ENCODE peak calls at places on chromosomes 7 and 10, in six cellular contexts. One of them, this sample, is unnamed.

GRCh38 chr10:21265622-21266021 is 259.9 kb downstream of the SKIDA1 start:
- DNase-seq in esophagus squamous epithelium: no peak
- DNase-seq in HT-29: peak
- DNase-seq in GM23248: peak
- DNase-seq in fibroblast of the conjunctiva: no peak
- DNase-seq in kidney tubule cell: peak
- DNase-seq in this sample: no peak

GRCh38 chr7:44385384-44386138 is 60.2 kb upstream of the CAMK2B start:
- DNase-seq in esophagus squamous epithelium: no peak
- DNase-seq in HT-29: no peak
- DNase-seq in GM23248: no peak
- DNase-seq in fibroblast of the conjunctiva: no peak
- DNase-seq in kidney tubule cell: peak
- DNase-seq in this sample: no peak

GRCh38 chr10:15181576-15182156 is 13.2 kb upstream of the NMT2 start:
- DNase-seq in esophagus squamous epithelium: no peak
- DNase-seq in HT-29: no peak
- DNase-seq in GM23248: no peak
- DNase-seq in fibroblast of the conjunctiva: no peak
- DNase-seq in kidney tubule cell: no peak
- DNase-seq in this sample: no peak

GRCh38 chr10:72784551-72785421 is 92.8 kb downstream of the MCU start:
- DNase-seq in esophagus squamous epithelium: no peak
- DNase-seq in HT-29: no peak
- DNase-seq in GM23248: peak
- DNase-seq in fibroblast of the conjunctiva: peak
- DNase-seq in kidney tubule cell: peak
- DNase-seq in this sample: no peak

GRCh38 chr7:137508437-137509175 is 165.1 kb upstream of the PTN start:
- DNase-seq in esophagus squamous epithelium: no peak
- DNase-seq in HT-29: no peak
- DNase-seq in GM23248: peak
- DNase-seq in fibroblast of the conjunctiva: peak
- DNase-seq in kidney tubule cell: peak
- DNase-seq in this sample: no peak

GRCh38 chr10:121303273-121303890 is 294.9 kb downstream of the FGFR2 start:
- DNase-seq in esophagus squamous epithelium: no peak
- DNase-seq in HT-29: no peak
- DNase-seq in GM23248: no peak
- DNase-seq in fibroblast of the conjunctiva: no peak
- DNase-seq in kidney tubule cell: no peak
- DNase-seq in this sample: no peak

GRCh38 chr10:101995451-101996063 is 60.4 kb downstream of the ARMH3 start:
- DNase-seq in esophagus squamous epithelium: no peak
- DNase-seq in HT-29: peak
- DNase-seq in GM23248: peak
- DNase-seq in fibroblast of the conjunctiva: no peak
- DNase-seq in kidney tubule cell: peak
- DNase-seq in this sample: no peak

GRCh38 chr10:12214763-12215218 is 18.8 kb downstream of the CDC123 start:
- DNase-seq in esophagus squamous epithelium: no peak
- DNase-seq in HT-29: peak
- DNase-seq in GM23248: peak
- DNase-seq in fibroblast of the conjunctiva: peak
- DNase-seq in kidney tubule cell: peak
- DNase-seq in this sample: no peak

GRCh38 chr7:148915211-148915610 is 31.1 kb upstream of the EZH2 start:
- DNase-seq in esophagus squamous epithelium: no peak
- DNase-seq in HT-29: no peak
- DNase-seq in GM23248: no peak
- DNase-seq in fibroblast of the conjunctiva: no peak
- DNase-seq in kidney tubule cell: no peak
- DNase-seq in this sample: no peak

GRCh38 chr10:71805776-71806705 is 32.7 kb upstream of the VSIR start:
- DNase-seq in esophagus squamous epithelium: no peak
- DNase-seq in HT-29: no peak
- DNase-seq in GM23248: no peak
- DNase-seq in fibroblast of the conjunctiva: no peak
- DNase-seq in kidney tubule cell: peak
- DNase-seq in this sample: no peak

GRCh38 chr10:95374597-95375209 is 83.9 kb upstream of the PDLIM1 start:
- DNase-seq in esophagus squamous epithelium: no peak
- DNase-seq in HT-29: peak
- DNase-seq in GM23248: peak
- DNase-seq in fibroblast of the conjunctiva: peak
- DNase-seq in kidney tubule cell: peak
- DNase-seq in this sample: no peak

GRCh38 chr10:79463578-79464496 is 18.4 kb upstream of the ZCCHC24 start:
- DNase-seq in esophagus squamous epithelium: no peak
- DNase-seq in HT-29: no peak
- DNase-seq in GM23248: peak
- DNase-seq in fibroblast of the conjunctiva: no peak
- DNase-seq in kidney tubule cell: no peak
- DNase-seq in this sample: no peak

GRCh38 chr7:141575654-141576448 is 24.6 kb downstream of the AGK start:
- DNase-seq in esophagus squamous epithelium: no peak
- DNase-seq in HT-29: no peak
- DNase-seq in GM23248: peak
- DNase-seq in fibroblast of the conjunctiva: no peak
- DNase-seq in kidney tubule cell: no peak
- DNase-seq in this sample: no peak

GRCh38 chr10:122798704-122799231 is 46.9 kb downstream of the CUZD1 start:
- DNase-seq in esophagus squamous epithelium: no peak
- DNase-seq in HT-29: no peak
- DNase-seq in GM23248: no peak
- DNase-seq in fibroblast of the conjunctiva: no peak
- DNase-seq in kidney tubule cell: no peak
- DNase-seq in this sample: no peak

GRCh38 chr7:120862987-120863386 is 5.0 kb upstream of the TSPAN12 start:
- DNase-seq in esophagus squamous epithelium: no peak
- DNase-seq in HT-29: no peak
- DNase-seq in GM23248: no peak
- DNase-seq in fibroblast of the conjunctiva: no peak
- DNase-seq in kidney tubule cell: peak
- DNase-seq in this sample: no peak

GRCh38 chr10:71920540-71921318 is 43.5 kb upstream of the CHST3 start:
- DNase-seq in esophagus squamous epithelium: no peak
- DNase-seq in HT-29: peak
- DNase-seq in GM23248: peak
- DNase-seq in fibroblast of the conjunctiva: no peak
- DNase-seq in kidney tubule cell: peak
- DNase-seq in this sample: no peak

GRCh38 chr7:69114374-69114773 is 483.9 kb upstream of the AUTS2 start:
- DNase-seq in esophagus squamous epithelium: no peak
- DNase-seq in HT-29: no peak
- DNase-seq in GM23248: peak
- DNase-seq in fibroblast of the conjunctiva: no peak
- DNase-seq in kidney tubule cell: no peak
- DNase-seq in this sample: no peak

GRCh38 chr10:116001266-116001857 is 271.6 kb downstream of the GFRA1 start:
- DNase-seq in esophagus squamous epithelium: no peak
- DNase-seq in HT-29: no peak
- DNase-seq in GM23248: no peak
- DNase-seq in fibroblast of the conjunctiva: no peak
- DNase-seq in kidney tubule cell: peak
- DNase-seq in this sample: no peak

GRCh38 chr7:117163101-117163500 is 159.8 kb downstream of the WNT2 start:
- DNase-seq in esophagus squamous epithelium: no peak
- DNase-seq in HT-29: peak
- DNase-seq in GM23248: no peak
- DNase-seq in fibroblast of the conjunctiva: no peak
- DNase-seq in kidney tubule cell: no peak
- DNase-seq in this sample: no peak

GRCh38 chr7:145862212-145862611 is 254.4 kb upstream of the CNTNAP2 start:
- DNase-seq in esophagus squamous epithelium: no peak
- DNase-seq in HT-29: no peak
- DNase-seq in GM23248: no peak
- DNase-seq in fibroblast of the conjunctiva: no peak
- DNase-seq in kidney tubule cell: no peak
- DNase-seq in this sample: no peak

GRCh38 chr10:133444342-133445267 is 9.1 kb upstream of the SCART1 start:
- DNase-seq in esophagus squamous epithelium: no peak
- DNase-seq in HT-29: no peak
- DNase-seq in GM23248: no peak
- DNase-seq in fibroblast of the conjunctiva: no peak
- DNase-seq in kidney tubule cell: no peak
- DNase-seq in this sample: no peak

GRCh38 chr7:75650062-75650461 is 88.7 kb downstream of the HIP1 start:
- DNase-seq in esophagus squamous epithelium: no peak
- DNase-seq in HT-29: no peak
- DNase-seq in GM23248: no peak
- DNase-seq in fibroblast of the conjunctiva: no peak
- DNase-seq in kidney tubule cell: peak
- DNase-seq in this sample: no peak

This sample was measured in ascending aorta.